ENCODE peak calls at places on chromosomes 13 and 19, in eight cellular contexts. W, M, G, L, P, H, V and J are unnamed samples.

GRCh38 chr13:30884543-30884942 is 21.5 kb upstream of the MEDAG start:
- DNase-seq in H (no peak), G (no peak), W (no peak), V (no peak), L (no peak), M (no peak), P (no peak), J (no peak)

GRCh38 chr19:16062789-16063188 is 13.5 kb upstream of the TPM4 start:
- DNase-seq in H (no peak), P (no peak), G (no peak), V (peak; percentile 66), L (peak; percentile 54), M (peak; percentile 46), W (peak; percentile 62), J (peak; percentile 63)

GRCh38 chr13:95536629-95537241 is 15.8 kb upstream of the CLDN10 start:
- DNase-seq in M (peak; percentile 67), H (no peak), P (no peak), G (no peak), L (no peak), W (peak; percentile 63), V (no peak), J (no peak)

GRCh38 chr13:43273362-43273761 is 250.0 kb downstream of the DNAJC15 start:
- DNase-seq in P (no peak), G (no peak), V (no peak), L (no peak), H (no peak), W (no peak), M (no peak), J (no peak)

GRCh38 chr13:78816592-78816991 is 157.6 kb upstream of the OBI1 start:
- DNase-seq in P (no peak), M (no peak), L (no peak), H (no peak), V (no peak), G (no peak), W (no peak), J (no peak)

GRCh38 chr19:34500656-34501120 is 19.1 kb downstream of the WTIP start:
- DNase-seq in P (no peak), H (peak; percentile 18), V (no peak), M (no peak), L (peak; percentile 20), W (no peak), G (no peak), J (no peak)

GRCh38 chr19:3210347-3211017 is 14.0 kb upstream of the CELF5 start:
- DNase-seq in P (no peak), G (peak; percentile 34), W (peak; percentile 33), M (peak; percentile 55), H (peak; percentile 46), V (no peak), L (peak; percentile 40), J (peak; percentile 55)

GRCh38 chr13:38664920-38665319 is 22.0 kb upstream of the FREM2 start:
- DNase-seq in L (no peak), H (no peak), W (no peak), P (no peak), M (no peak), G (no peak), V (no peak), J (no peak)

GRCh38 chr19:46755077-46755852 is 9.0 kb upstream of the STRN4 start:
- DNase-seq in M (no peak), H (no peak), P (peak; percentile 24), L (peak; percentile 60), G (no peak), W (peak; percentile 81), V (no peak), J (no peak)

GRCh38 chr13:111559612-111560423 is 239.4 kb downstream of the TEX29 start:
- DNase-seq in P (no peak), G (no peak), L (no peak), M (no peak), V (no peak), H (no peak), W (no peak), J (no peak)

GRCh38 chr13:30464496-30465351 is 1.0 kb downstream of the HMGB1 start:
- DNase-seq in G (no peak), P (peak; percentile 34), L (peak; percentile 71), H (peak; percentile 78), W (peak; percentile 84), V (peak; percentile 35), M (peak; percentile 76), J (peak; percentile 67)

GRCh38 chr13:18212873-18213272 is 968.8 kb downstream of the TUBA3C start:
- DNase-seq in L (peak; percentile 63), H (no peak), W (peak; percentile 10), M (peak; percentile 20), V (no peak), G (no peak), P (peak; percentile 4), J (no peak)

GRCh38 chr19:1307320-1307719 is 21.6 kb downstream of the EFNA2 start:
- DNase-seq in G (no peak), P (no peak), V (no peak), M (no peak), W (no peak), H (no peak), L (no peak), J (no peak)

GRCh38 chr19:1310853-1311180 is 25.1 kb downstream of the EFNA2 start:
- DNase-seq in L (no peak), V (no peak), M (no peak), P (no peak), W (no peak), G (no peak), H (no peak), J (no peak)

GRCh38 chr19:1307755-1308303 is 22.2 kb downstream of the EFNA2 start:
- DNase-seq in V (no peak), L (no peak), M (no peak), G (no peak), P (no peak), H (no peak), W (no peak), J (no peak)

GRCh38 chr19:1309977-1310852 is 24.5 kb downstream of the EFNA2 start:
- DNase-seq in P (no peak), L (no peak), W (no peak), G (no peak), V (no peak), M (no peak), H (no peak), J (no peak)

DNA sequence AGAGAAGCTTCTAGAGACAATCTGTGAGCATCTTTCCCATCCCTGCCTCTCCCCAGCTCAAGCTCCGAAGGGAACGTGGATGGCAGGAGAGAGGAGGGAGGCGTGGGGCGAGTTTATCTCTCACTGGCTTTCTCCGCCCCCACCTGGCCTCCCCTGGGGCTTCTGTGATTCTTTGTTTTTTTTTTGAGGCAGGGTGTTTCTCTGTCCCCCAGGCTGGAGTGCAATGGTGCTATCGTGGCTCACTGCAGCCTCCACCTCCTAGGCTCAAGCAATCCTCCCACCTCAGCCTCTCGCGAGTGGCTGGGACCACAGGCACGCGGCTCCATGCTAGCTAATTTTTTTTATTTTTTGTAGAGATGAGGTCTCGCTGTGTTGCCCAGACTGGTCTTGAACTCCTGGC is 23.0 kb downstream of the EFNA2 start:
- DNase-seq in P (no peak), W (no peak), M (no peak), G (no peak), L (no peak), V (no peak), H (no peak), J (no peak)
- TF ChIP-seq CTCF in P (no peak), W (no peak), M (no peak), G (no peak), L (no peak), V (no peak), H (no peak), J (no peak)

GRCh38 chr19:6018786-6019185 is 40.8 kb upstream of the RANBP3 start:
- DNase-seq in V (no peak), M (no peak), H (no peak), G (peak; percentile 25), P (no peak), L (no peak), W (no peak), J (no peak)
- TF ChIP-seq CTCF in V (no peak), M (no peak), H (no peak), G (peak; percentile 75), P (peak; percentile 19), L (no peak), W (peak; percentile 24), J (no peak)

GRCh38 chr13:70729369-70729768 is 621.1 kb upstream of the KLHL1 start:
- DNase-seq in G (no peak), L (no peak), V (no peak), H (no peak), P (no peak), W (no peak), M (no peak), J (no peak)
- TF ChIP-seq CTCF in G (no peak), L (no peak), V (no peak), H (no peak), P (no peak), W (no peak), M (no peak), J (no peak)

DNA sequence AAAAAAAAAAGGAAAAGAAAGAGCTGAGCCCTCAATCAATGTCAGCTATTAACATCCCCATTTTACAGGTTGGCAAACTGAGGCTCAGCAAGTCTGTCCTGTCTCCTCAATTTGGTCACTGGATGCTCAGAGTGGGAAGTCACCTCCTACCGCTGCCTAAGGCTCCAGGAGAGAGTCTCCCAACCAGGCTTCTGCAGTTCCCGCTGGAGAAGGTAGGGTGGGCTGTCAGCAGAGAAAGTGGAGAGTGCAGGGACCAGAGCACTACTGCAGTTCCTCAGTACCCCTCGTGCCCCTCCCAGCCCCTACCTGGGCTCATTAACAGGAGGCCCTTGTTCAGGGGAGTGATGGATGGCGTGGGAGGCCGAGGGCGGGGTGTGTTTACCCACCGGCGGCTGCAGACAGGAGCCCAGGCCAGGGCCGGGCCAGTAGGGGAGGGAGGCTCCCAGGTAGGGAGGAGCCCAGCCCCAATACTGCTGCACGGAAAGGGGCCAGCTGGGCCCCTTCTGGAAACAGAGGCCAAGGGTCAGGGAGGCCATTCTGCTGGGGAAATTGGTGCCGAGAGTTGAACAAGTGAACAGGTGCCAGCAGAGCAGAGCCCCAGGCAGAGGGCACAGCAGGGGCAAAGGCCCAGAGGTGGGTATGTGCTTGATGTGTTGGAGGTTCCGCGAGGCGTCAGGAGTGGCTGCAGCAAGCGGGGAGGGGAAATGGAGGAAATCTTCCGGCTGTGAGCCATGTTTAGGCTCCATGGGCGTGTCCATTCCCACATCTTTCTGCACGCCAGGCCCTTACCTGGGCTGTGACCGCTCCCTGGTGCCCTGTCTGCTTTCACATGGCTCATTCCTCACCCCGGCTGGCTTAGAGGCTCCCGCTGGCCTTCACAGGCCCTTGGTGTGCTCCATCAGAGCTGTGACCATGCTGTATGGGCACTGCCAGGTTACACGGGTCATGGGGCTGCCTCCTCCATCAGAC is 7.6 kb upstream of the COMP start:
- DNase-seq in P (no peak), H (no peak), W (no peak), V (no peak), L (no peak), M (no peak), G (no peak), J (no peak)
- TF ChIP-seq CTCF in P (no peak), H (no peak), W (peak; percentile 14), V (no peak), L (no peak), M (no peak), G (peak; percentile 41), J (no peak)